ENCODE peak calls at places on chromosomes 2 and 18, in four cellular contexts. B is progenitor cell of endocrine pancreas, X is HFFc6, H is GM12865. P is an unnamed sample.

GRCh38 chr2:195407782-195408181 is 249.2 kb upstream of the SLC39A10 start:
- DNase-seq in X (peak; percentile 17), H (no peak), B (no peak), P (no peak)

GRCh38 chr2:232876071-232876977 is 6.3 kb downstream of the SNORC start:
- DNase-seq in H (peak; percentile 56), X (no peak), B (peak; percentile 44), P (peak; percentile 37)

GRCh38 chr2:150271952-150272351 is 215.5 kb downstream of the RND3 start:
- DNase-seq in X (peak; percentile 82), B (no peak), H (no peak), P (no peak)

GRCh38 chr2:163157891-163158511 is 319.4 kb upstream of the KCNH7 start:
- DNase-seq in H (no peak), X (peak; percentile 38), B (no peak), P (no peak)

GRCh38 chr2:149832256-149832655 is 244.7 kb upstream of the MMADHC start:
- DNase-seq in H (peak; percentile 3), B (no peak), X (no peak), P (no peak)

GRCh38 chr2:98476192-98476868 is 31.7 kb downstream of the INPP4A start:
- DNase-seq in H (peak; percentile 78), X (no peak), B (no peak), P (no peak)

GRCh38 chr18:26436176-26437031 is 111.9 kb downstream of the KCTD1 start:
- DNase-seq in X (peak; percentile 42), H (no peak), B (no peak), P (no peak)

GRCh38 chr2:88844960-88845359 is 153.5 kb downstream of the RPIA start:
- DNase-seq in H (no peak), X (no peak), B (no peak), P (no peak)

GRCh38 chr2:54859997-54860701 is 136.7 kb downstream of the EML6 start:
- DNase-seq in X (peak; percentile 91), B (no peak), H (no peak), P (no peak)

GRCh38 chr18:63736856-63737255 is 34.1 kb downstream of the SERPINB11 start:
- DNase-seq in H (no peak), X (peak; percentile 29), B (no peak), P (no peak)

GRCh38 chr2:73020657-73021370 is 50.7 kb downstream of the SFXN5 start:
- DNase-seq in H (no peak), B (no peak), X (peak; percentile 71), P (no peak)

GRCh38 chr2:236164201-236164982 is 3.8 kb downstream of the GBX2 start:
- DNase-seq in H (no peak), X (no peak), B (no peak), P (no peak)

GRCh38 chr2:121017411-121017810 is 267.6 kb downstream of the TFCP2L1 start:
- DNase-seq in X (no peak), B (no peak), H (no peak), P (no peak)

GRCh38 chr2:138269726-138270125 is 231.8 kb upstream of the SPOPL start:
- DNase-seq in H (no peak), X (no peak), B (no peak), P (no peak)

GRCh38 chr2:19035238-19035637 is 323.2 kb downstream of the OSR1 start:
- DNase-seq in H (no peak), X (no peak), B (no peak), P (no peak)

GRCh38 chr2:231810905-231811304 is 24.7 kb downstream of the COPS7B start:
- DNase-seq in X (peak; percentile 71), H (no peak), B (no peak), P (no peak)

GRCh38 chr2:231803739-231804138 is 17.5 kb downstream of the COPS7B start:
- DNase-seq in X (no peak), B (no peak), H (no peak), P (no peak)

GRCh38 chr2:231807020-231807419 is 20.8 kb downstream of the COPS7B start:
- DNase-seq in B (no peak), H (no peak), X (no peak), P (no peak)
- TF ChIP-seq CTCF in B (no peak), H (no peak), X (no peak), P (no peak)

DNA sequence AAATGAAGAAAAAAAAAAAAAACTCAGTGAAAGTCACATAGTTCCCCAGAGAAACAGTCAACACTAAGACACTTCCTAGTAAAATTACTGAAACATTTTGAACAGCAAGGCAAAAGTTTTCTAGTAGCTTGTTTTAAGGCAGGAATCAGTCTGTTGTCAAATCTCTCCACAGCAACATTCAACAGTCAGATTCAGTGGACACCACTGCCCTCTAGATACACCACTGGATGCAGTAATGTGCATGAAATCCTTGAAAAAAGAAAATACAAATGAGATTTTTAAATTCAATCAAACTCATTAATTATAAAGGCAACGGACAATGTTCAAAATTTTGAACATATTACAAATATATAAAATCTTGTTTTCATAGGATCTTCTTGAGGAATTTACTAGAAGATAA is 46.4 kb downstream of the GRB14 start:
- DNase-seq in H (no peak), B (no peak), X (no peak), P (no peak)
- TF ChIP-seq CTCF in H (no peak), B (no peak), X (peak; percentile 19), P (no peak)

GRCh38 chr2:48566582-48566981 is 36.6 kb downstream of the STON1 start:
- DNase-seq in H (no peak), B (no peak), X (peak; percentile 11), P (no peak)
- TF ChIP-seq CTCF in H (no peak), B (peak; percentile 58), X (peak; percentile 66), P (no peak)

DNA sequence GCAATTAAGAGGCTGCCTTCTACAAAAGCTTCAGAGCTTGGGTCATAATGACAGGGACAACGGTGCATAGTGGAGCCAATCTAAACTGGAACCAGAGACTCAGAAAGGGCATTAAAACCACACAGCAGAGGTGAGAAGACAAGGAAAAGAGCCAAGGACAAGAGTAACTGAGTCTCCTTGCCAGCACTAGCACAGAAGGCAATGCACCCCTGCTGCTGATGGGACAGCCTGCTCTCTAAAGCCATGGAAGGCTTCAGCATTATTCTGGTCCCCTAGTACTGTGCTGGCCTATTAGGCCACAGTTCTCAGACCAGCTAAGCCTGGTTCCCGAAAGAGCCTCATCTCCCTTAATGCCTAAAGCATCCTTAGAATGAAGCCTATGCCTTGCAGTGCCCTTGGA is 15.5 kb downstream of the MYO5B start:
- DNase-seq in H (no peak), X (no peak), B (no peak), P (no peak)
- TF ChIP-seq CTCF in H (no peak), X (no peak), B (no peak), P (no peak)

DNA sequence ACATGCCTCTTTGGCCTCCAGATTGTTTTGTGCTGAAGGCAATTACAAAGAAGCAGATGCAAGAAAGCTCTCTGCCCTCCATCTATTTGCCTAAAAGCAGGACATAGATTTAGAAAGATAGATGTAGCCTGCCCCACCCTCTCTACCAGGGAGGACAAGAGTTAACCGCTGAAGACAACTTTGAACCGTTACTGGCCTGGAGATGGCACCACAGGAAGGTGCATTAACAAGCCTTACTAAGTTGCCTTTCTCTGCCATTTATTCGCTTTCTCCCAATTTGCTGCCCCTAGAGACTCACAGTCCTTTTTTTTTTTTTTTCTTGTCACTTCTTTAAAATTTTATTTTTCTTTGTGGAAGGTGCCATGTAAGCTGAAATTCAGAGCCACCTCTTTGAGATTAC is 28.8 kb upstream of the RMDN2 start:
- DNase-seq in X (no peak), H (peak; percentile 46), B (no peak), P (no peak)
- TF ChIP-seq CTCF in X (no peak), H (peak; percentile 16), B (no peak), P (no peak)

GRCh38 chr2:237685408-237685807 is 58.0 kb downstream of the LRRFIP1 start:
- DNase-seq in H (no peak), X (peak; percentile 37), B (no peak), P (no peak)

GRCh38 chr2:237687666-237688065 is 60.3 kb downstream of the LRRFIP1 start:
- DNase-seq in B (no peak), X (peak; percentile 100), H (peak; percentile 87), P (no peak)

GRCh38 chr2:237688081-237688480 is 60.7 kb downstream of the LRRFIP1 start:
- DNase-seq in X (no peak), H (no peak), B (no peak), P (no peak)

GRCh38 chr2:237689569-237690131 is 62.3 kb downstream of the LRRFIP1 start:
- DNase-seq in H (no peak), X (no peak), B (no peak), P (no peak)

DNA sequence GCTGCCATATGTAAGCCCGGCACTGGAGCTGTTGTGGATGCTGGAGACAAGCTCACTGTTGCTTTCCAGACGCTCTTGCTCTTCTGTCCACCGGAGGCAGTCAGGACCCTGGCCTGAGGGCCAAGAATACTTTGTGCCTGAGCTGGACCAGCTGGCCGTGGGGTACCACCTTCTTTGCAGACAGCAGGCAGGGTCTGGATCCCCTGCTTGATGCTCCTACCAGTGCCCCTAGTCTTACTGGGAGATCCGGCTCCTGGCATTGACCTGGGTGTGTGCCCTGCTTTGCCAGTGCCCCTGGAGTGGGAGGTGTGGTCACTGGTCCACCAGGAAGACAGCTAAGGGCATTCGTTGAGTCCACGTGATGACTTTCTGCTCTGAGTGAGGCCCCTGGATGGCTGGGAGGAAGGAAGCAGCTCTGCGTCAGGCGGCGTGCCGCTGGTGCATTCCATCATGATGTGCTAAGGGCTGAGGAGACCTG is 59.3 kb downstream of the LRRFIP1 start:
- DNase-seq in B (no peak), H (peak; percentile 36), X (no peak), P (no peak)
- TF ChIP-seq CTCF in B (peak; percentile 34), H (peak; percentile 41), X (peak; percentile 65), P (no peak)